ENCODE peak calls at places on chromosomes 2 and 18, in eight cellular contexts. One of them, this sample, is unnamed.

GRCh38 chr2:11628675-11629074 is 41.3 kb downstream of the NTSR2 start:
- DNase-seq in NCI-H774: no peak
- DNase-seq in RWPE1: no peak
- DNase-seq in T follicular helper cell: no peak
- DNase-seq in activated effector memory CD4-positive, alpha-beta T cell treated with anti-CD3 and anti-CD28 coated beads, Interleukin-2, amount 50 U/mL, for 16 hours: no peak
- DNase-seq in HuH-7: no peak
- DNase-seq in HCEC 1CT: no peak
- DNase-seq in activated naive CD4-positive, alpha-beta T cell treated with anti-CD3 and anti-CD28 coated beads for 36 hours: no peak
- DNase-seq in this sample: no peak

GRCh38 chr2:142875010-142875409 is 2.5 kb upstream of the KYNU start:
- DNase-seq in activated effector memory CD4-positive, alpha-beta T cell treated with anti-CD3 and anti-CD28 coated beads, Interleukin-2, amount 50 U/mL, for 16 hours: no peak
- DNase-seq in HuH-7: no peak
- DNase-seq in NCI-H774: no peak
- DNase-seq in T follicular helper cell: no peak
- DNase-seq in RWPE1: no peak
- DNase-seq in HCEC 1CT: no peak
- DNase-seq in activated naive CD4-positive, alpha-beta T cell treated with anti-CD3 and anti-CD28 coated beads for 36 hours: no peak
- DNase-seq in this sample: no peak

GRCh38 chr2:189681203-189681602 is 6.7 kb downstream of the ANKAR start:
- DNase-seq in NCI-H774: no peak
- DNase-seq in activated effector memory CD4-positive, alpha-beta T cell treated with anti-CD3 and anti-CD28 coated beads, Interleukin-2, amount 50 U/mL, for 16 hours: no peak
- DNase-seq in HuH-7: no peak
- DNase-seq in HCEC 1CT: no peak
- DNase-seq in T follicular helper cell: no peak
- DNase-seq in RWPE1: no peak
- DNase-seq in activated naive CD4-positive, alpha-beta T cell treated with anti-CD3 and anti-CD28 coated beads for 36 hours: no peak
- DNase-seq in this sample: no peak

GRCh38 chr2:21787931-21788330 is 664.2 kb downstream of the TDRD15 start:
- DNase-seq in HCEC 1CT: peak
- DNase-seq in T follicular helper cell: no peak
- DNase-seq in NCI-H774: no peak
- DNase-seq in HuH-7: no peak
- DNase-seq in activated naive CD4-positive, alpha-beta T cell treated with anti-CD3 and anti-CD28 coated beads for 36 hours: no peak
- DNase-seq in activated effector memory CD4-positive, alpha-beta T cell treated with anti-CD3 and anti-CD28 coated beads, Interleukin-2, amount 50 U/mL, for 16 hours: no peak
- DNase-seq in RWPE1: no peak
- DNase-seq in this sample: no peak

GRCh38 chr2:27833931-27834330 is 56.3 kb downstream of the RBKS start:
- DNase-seq in activated naive CD4-positive, alpha-beta T cell treated with anti-CD3 and anti-CD28 coated beads for 36 hours: no peak
- DNase-seq in HCEC 1CT: no peak
- DNase-seq in activated effector memory CD4-positive, alpha-beta T cell treated with anti-CD3 and anti-CD28 coated beads, Interleukin-2, amount 50 U/mL, for 16 hours: no peak
- DNase-seq in HuH-7: no peak
- DNase-seq in T follicular helper cell: no peak
- DNase-seq in NCI-H774: no peak
- DNase-seq in RWPE1: no peak
- DNase-seq in this sample: no peak

GRCh38 chr2:128292599-128293425 is 25.9 kb downstream of the HS6ST1 start:
- DNase-seq in HCEC 1CT: no peak
- DNase-seq in HuH-7: no peak
- DNase-seq in activated naive CD4-positive, alpha-beta T cell treated with anti-CD3 and anti-CD28 coated beads for 36 hours: no peak
- DNase-seq in RWPE1: peak
- DNase-seq in activated effector memory CD4-positive, alpha-beta T cell treated with anti-CD3 and anti-CD28 coated beads, Interleukin-2, amount 50 U/mL, for 16 hours: no peak
- DNase-seq in T follicular helper cell: no peak
- DNase-seq in NCI-H774: no peak
- DNase-seq in this sample: no peak

GRCh38 chr18:57698571-57699276 is 77.1 kb upstream of the NARS1 start:
- DNase-seq in T follicular helper cell: no peak
- DNase-seq in RWPE1: no peak
- DNase-seq in activated naive CD4-positive, alpha-beta T cell treated with anti-CD3 and anti-CD28 coated beads for 36 hours: no peak
- DNase-seq in activated effector memory CD4-positive, alpha-beta T cell treated with anti-CD3 and anti-CD28 coated beads, Interleukin-2, amount 50 U/mL, for 16 hours: no peak
- DNase-seq in HCEC 1CT: peak
- DNase-seq in HuH-7: no peak
- DNase-seq in NCI-H774: no peak
- DNase-seq in this sample: peak

GRCh38 chr2:186610785-186611184 is 20.9 kb downstream of the ITGAV start:
- DNase-seq in HuH-7: no peak
- DNase-seq in NCI-H774: no peak
- DNase-seq in activated effector memory CD4-positive, alpha-beta T cell treated with anti-CD3 and anti-CD28 coated beads, Interleukin-2, amount 50 U/mL, for 16 hours: no peak
- DNase-seq in HCEC 1CT: no peak
- DNase-seq in RWPE1: no peak
- DNase-seq in T follicular helper cell: no peak
- DNase-seq in activated naive CD4-positive, alpha-beta T cell treated with anti-CD3 and anti-CD28 coated beads for 36 hours: no peak
- DNase-seq in this sample: no peak

GRCh38 chr2:84705858-84706257 is 175.0 kb downstream of the TRABD2A start:
- DNase-seq in activated effector memory CD4-positive, alpha-beta T cell treated with anti-CD3 and anti-CD28 coated beads, Interleukin-2, amount 50 U/mL, for 16 hours: no peak
- DNase-seq in RWPE1: no peak
- DNase-seq in NCI-H774: no peak
- DNase-seq in T follicular helper cell: no peak
- DNase-seq in HCEC 1CT: no peak
- DNase-seq in HuH-7: no peak
- DNase-seq in activated naive CD4-positive, alpha-beta T cell treated with anti-CD3 and anti-CD28 coated beads for 36 hours: no peak
- DNase-seq in this sample: no peak

GRCh38 chr18:10660485-10660884 is 134.7 kb downstream of the NAPG start:
- DNase-seq in RWPE1: peak
- DNase-seq in HCEC 1CT: no peak
- DNase-seq in activated effector memory CD4-positive, alpha-beta T cell treated with anti-CD3 and anti-CD28 coated beads, Interleukin-2, amount 50 U/mL, for 16 hours: no peak
- DNase-seq in T follicular helper cell: no peak
- DNase-seq in NCI-H774: no peak
- DNase-seq in HuH-7: no peak
- DNase-seq in activated naive CD4-positive, alpha-beta T cell treated with anti-CD3 and anti-CD28 coated beads for 36 hours: no peak
- DNase-seq in this sample: no peak

GRCh38 chr2:206585335-206585734 is 57.0 kb upstream of the FAM237A start:
- DNase-seq in activated effector memory CD4-positive, alpha-beta T cell treated with anti-CD3 and anti-CD28 coated beads, Interleukin-2, amount 50 U/mL, for 16 hours: no peak
- DNase-seq in HuH-7: no peak
- DNase-seq in T follicular helper cell: no peak
- DNase-seq in NCI-H774: no peak
- DNase-seq in HCEC 1CT: no peak
- DNase-seq in activated naive CD4-positive, alpha-beta T cell treated with anti-CD3 and anti-CD28 coated beads for 36 hours: no peak
- DNase-seq in RWPE1: no peak
- DNase-seq in this sample: no peak

This sample was measured in hepatocyte.